ENCODE peak calls at places on chromosomes 16 and 17, in seven cellular contexts. T is RWPE2, A is BJ, W is A549, D is left ventricle myocardium inferior, R is fibroblast of lung, K is heart left ventricle. P is an unnamed sample.

GRCh38 chr16:59909262-59909661 is 1175.1 kb upstream of the GOT2 start:
- DNase-seq in T (no peak), A (no peak), W (no peak), D (no peak), R (peak; percentile 73), K (no peak), P (no peak)

GRCh38 chr16:10256855-10257641 is 74.8 kb upstream of the GRIN2A start:
- DNase-seq in T (no peak), A (no peak), W (peak; percentile 38), D (no peak), R (peak; percentile 5), K (no peak), P (no peak)

GRCh38 chr17:4161179-4161559 is 18.2 kb downstream of the CYB5D2 start:
- DNase-seq in T (peak; percentile 84), A (peak; percentile 85), W (peak; percentile 90), D (no peak), R (peak; percentile 78), K (no peak), P (peak; percentile 97)

GRCh38 chr17:63419949-63420867 is 25.9 kb downstream of the CYB561 start:
- DNase-seq in T (no peak), A (no peak), W (no peak), D (no peak), R (no peak), K (no peak), P (no peak)

GRCh38 chr16:21092951-21093350 is 57.7 kb downstream of the DNAH3 start:
- DNase-seq in T (no peak), A (no peak), W (no peak), D (no peak), R (no peak), K (no peak), P (no peak)

GRCh38 chr16:56667581-56668571 is at the start of gene MT1G:
- DNase-seq in T (no peak), A (no peak), W (no peak), D (peak; percentile 48), R (peak; percentile 15), K (peak; percentile 62), P (peak; percentile 45)

GRCh38 chr17:73901661-73902415 is 257.6 kb upstream of the SDK2 start:
- DNase-seq in T (no peak), A (no peak), W (no peak), D (peak; percentile 57), R (no peak), K (peak; percentile 42), P (no peak)

GRCh38 chr17:34763727-34764665 is 184.6 kb downstream of the TMEM132E start:
- DNase-seq in T (no peak), A (no peak), W (no peak), D (no peak), R (no peak), K (no peak), P (no peak)

GRCh38 chr17:73566905-73567782 is 77.1 kb downstream of the SDK2 start:
- DNase-seq in T (no peak), A (no peak), W (no peak), D (no peak), R (no peak), K (no peak), P (no peak)

GRCh38 chr17:19337712-19338023 is 24.9 kb downstream of the B9D1 start:
- DNase-seq in T (no peak), A (no peak), W (no peak), D (no peak), R (no peak), K (no peak), P (no peak)

GRCh38 chr17:19339341-19339815 is 23.1 kb downstream of the B9D1 start:
- DNase-seq in T (no peak), A (no peak), W (no peak), D (no peak), R (no peak), K (no peak), P (peak; percentile 58)

GRCh38 chr17:19336938-19337711 is 25.4 kb downstream of the B9D1 start:
- DNase-seq in T (no peak), A (no peak), W (peak; percentile 39), D (peak; percentile 36), R (peak; percentile 20), K (no peak), P (no peak)

GRCh38 chr17:19335951-19336631 is 26.4 kb downstream of the B9D1 start:
- DNase-seq in T (no peak), A (no peak), W (no peak), D (no peak), R (no peak), K (no peak), P (no peak)

DNA sequence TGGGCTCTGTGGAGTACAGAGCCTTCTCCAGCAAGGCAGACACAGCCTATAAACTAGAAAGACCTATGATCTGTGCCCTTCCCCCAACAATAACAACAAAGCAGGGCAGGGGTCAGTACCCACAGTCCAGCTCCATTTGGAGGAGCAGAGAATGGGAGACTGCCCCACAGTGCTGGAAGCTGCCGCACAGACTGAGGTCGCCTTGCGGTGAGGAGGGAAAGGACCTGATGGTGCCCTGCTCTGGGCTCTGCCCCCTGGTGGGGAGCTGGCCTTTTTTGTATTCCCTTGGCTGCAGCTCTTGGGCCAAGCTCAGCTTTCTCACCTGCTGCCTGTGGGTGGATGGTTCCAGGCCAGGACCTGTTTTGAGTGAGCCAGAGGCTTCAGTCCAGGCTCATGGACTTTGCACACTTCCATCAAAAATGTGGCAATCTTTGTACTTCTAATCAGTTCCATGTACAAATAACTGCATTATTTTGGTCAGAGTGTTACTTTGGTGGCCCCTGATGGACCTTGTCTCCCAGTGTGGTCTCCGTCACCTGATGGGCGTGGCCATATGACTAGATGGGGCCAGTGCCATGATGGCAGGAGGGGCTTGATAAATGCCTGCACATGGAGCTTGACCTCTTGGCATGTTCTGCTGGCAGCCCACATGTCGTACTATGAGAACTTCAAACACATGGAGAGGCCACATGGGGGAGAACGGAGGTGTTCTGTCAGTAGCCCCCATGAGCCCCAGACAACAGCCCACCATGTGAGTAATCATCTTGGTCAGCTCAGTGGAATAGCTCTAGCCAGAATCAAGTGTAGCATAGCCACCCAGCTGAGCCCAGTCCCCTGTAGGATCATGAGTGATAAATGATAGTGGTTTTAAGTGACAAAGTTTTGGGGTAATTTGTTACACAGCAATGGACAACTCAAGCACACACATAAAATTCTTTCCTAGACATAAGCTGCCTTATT is 24.2 kb downstream of the B9D1 start:
- DNase-seq in T (no peak), A (no peak), W (peak; percentile 73), D (peak; percentile 63), R (peak; percentile 21), K (peak; percentile 74), P (peak; percentile 61)
- TF ChIP-seq CTCF in T (peak; percentile 61), A (peak; percentile 54), W (peak; percentile 58), D (peak; percentile 78), R (peak; percentile 36), K (peak; percentile 67), P (peak; percentile 43)

GRCh38 chr17:29622337-29623282 is at the start of gene CORO6:
- DNase-seq in T (no peak), A (no peak), W (peak; percentile 50), D (peak; percentile 70), R (peak; percentile 30), K (peak; percentile 84), P (no peak)
- H3K4me3 ChIP-seq in T (peak within 1 kb of the TSS; percentile 50), A (peak within 1 kb of the TSS; percentile 76), W (peak within 1 kb of the TSS; percentile 61), D (peak within 1 kb of the TSS; percentile 73), R (peak within 1 kb of the TSS; percentile 86), K (peak within 1 kb of the TSS; percentile 81), P (peak within 1 kb of the TSS; percentile 70)

GRCh38 chr17:8742828-8743227 is 1.8 kb downstream of the CCDC42 start:
- DNase-seq in T (no peak), A (no peak), W (no peak), D (no peak), R (no peak), K (no peak), P (no peak)

GRCh38 chr17:8744086-8744781 is 402 bp downstream of the CCDC42 start:
- DNase-seq in T (no peak), A (no peak), W (no peak), D (no peak), R (no peak), K (no peak), P (no peak)

GRCh38 chr17:8745586-8746500 is 1.2 kb upstream of the CCDC42 start:
- DNase-seq in T (no peak), A (no peak), W (peak; percentile 68), D (peak; percentile 75), R (peak; percentile 45), K (peak; percentile 70), P (peak; percentile 20)

GRCh38 chr17:8746501-8747236 is 2.0 kb upstream of the CCDC42 start:
- DNase-seq in T (no peak), A (no peak), W (no peak), D (no peak), R (peak; percentile 45), K (no peak), P (no peak)

DNA sequence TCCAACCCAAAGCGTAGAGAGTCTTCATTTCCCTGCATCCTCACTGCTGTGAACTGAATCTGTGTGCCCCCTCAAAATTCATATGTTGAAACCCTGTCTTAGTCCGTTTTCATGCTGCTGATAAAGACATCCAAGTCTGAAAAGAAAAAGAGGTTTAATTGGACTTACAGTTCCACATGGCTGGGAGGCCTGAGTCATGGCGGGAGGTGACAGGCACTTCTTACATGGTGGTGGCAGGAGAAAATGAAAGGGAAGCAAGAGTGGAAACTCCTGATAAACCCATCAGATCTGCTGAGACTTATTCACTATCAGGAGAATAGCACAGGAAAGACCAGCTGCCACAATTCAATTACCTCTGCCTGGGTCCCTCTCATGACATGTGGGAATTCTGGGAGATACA is 3.1 kb upstream of the CCDC42 start:
- DNase-seq in T (no peak), A (no peak), W (no peak), D (no peak), R (no peak), K (no peak), P (no peak)
- TF ChIP-seq CTCF in T (no peak), A (no peak), W (no peak), D (no peak), R (no peak), K (no peak), P (no peak)

GRCh38 chr17:50444841-50445715 is 19.1 kb downstream of the ACSF2 start:
- DNase-seq in T (no peak), A (no peak), W (no peak), D (no peak), R (no peak), K (no peak), P (no peak)

GRCh38 chr17:50443492-50444051 is 17.6 kb downstream of the ACSF2 start:
- DNase-seq in T (no peak), A (no peak), W (no peak), D (no peak), R (no peak), K (no peak), P (peak; percentile 58)

GRCh38 chr17:50447870-50448573 is 20.7 kb downstream of the CHAD start:
- DNase-seq in T (no peak), A (no peak), W (peak; percentile 53), D (no peak), R (no peak), K (no peak), P (no peak)

GRCh38 chr17:50440838-50441829 is 15.1 kb downstream of the ACSF2 start:
- DNase-seq in T (peak; percentile 5), A (no peak), W (no peak), D (no peak), R (no peak), K (no peak), P (no peak)

DNA sequence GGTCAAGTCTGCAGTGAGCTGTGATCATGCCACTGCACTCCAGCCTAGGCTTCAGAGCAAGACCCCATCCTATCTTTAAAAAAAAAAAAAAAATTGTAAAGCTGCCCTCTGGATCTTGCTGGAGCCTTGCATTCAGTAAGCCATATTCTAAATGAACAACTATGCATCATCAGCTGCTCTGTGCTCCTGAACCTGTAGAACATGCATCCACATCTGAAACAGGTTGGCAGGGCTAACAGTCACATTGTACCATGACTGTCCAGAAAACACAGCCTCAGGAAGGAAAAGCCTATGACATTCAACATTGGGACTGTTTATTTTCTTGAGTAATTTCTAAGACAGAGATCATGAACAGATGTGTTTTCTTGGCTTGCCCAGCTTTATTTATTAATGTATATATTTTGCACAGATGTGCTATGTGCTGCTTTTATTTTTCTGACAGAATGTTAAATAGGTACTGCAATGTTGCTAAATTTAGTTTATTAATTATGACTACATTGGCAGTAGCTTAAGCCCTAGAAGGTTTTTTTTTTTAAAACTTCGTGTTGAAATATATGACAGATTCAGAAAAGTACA is 19.8 kb downstream of the ACSF2 start:
- DNase-seq in T (no peak), A (no peak), W (no peak), D (no peak), R (no peak), K (no peak), P (no peak)
- H3K4me3 ChIP-seq in T (no peak overlapping the region), A (no peak overlapping the region), W (no peak overlapping the region), D (no peak overlapping the region), R (no peak overlapping the region), K (no peak overlapping the region), P (no peak overlapping the region)